ENCODE peak calls at places on chromosomes 12 and 14, in five cellular contexts. Q is heart right ventricle, D is astrocyte, M is spleen, J is adrenal gland. X is an unnamed sample.
A peak's percentile ranks its signal among the peaks of the same experiment; 100 is the strongest.

GRCh38 chr14:32938719-32939253 is at the start of gene NPAS3:
- DNase-seq in Q (peak; percentile 31), D (no peak), M (no peak), J (no peak), X (no peak)

GRCh38 chr14:89340200-89340667 is 76.8 kb downstream of the FOXN3 start:
- DNase-seq in Q (no peak), D (peak; percentile 39), M (no peak), J (no peak), X (peak; percentile 66)

GRCh38 chr12:66011731-66012130 is 118.8 kb downstream of the LLPH start:
- DNase-seq in Q (no peak), D (peak; percentile 40), M (no peak), J (no peak), X (no peak)

GRCh38 chr12:56670836-56671235 is 17.2 kb downstream of the PTGES3 start:
- DNase-seq in Q (no peak), D (no peak), M (no peak), J (no peak), X (no peak)

GRCh38 chr14:32509632-32510187 is 180.6 kb downstream of the AKAP6 start:
- DNase-seq in Q (no peak), D (peak; percentile 99), M (no peak), J (peak; percentile 40), X (peak; percentile 26)

GRCh38 chr12:42372154-42372791 is 46.3 kb downstream of the PPHLN1 start:
- DNase-seq in Q (no peak), D (peak; percentile 10), M (no peak), J (no peak), X (peak; percentile 41)

GRCh38 chr12:39429809-39430208 is 13.1 kb downstream of the KIF21A start:
- DNase-seq in Q (no peak), D (no peak), M (no peak), J (no peak), X (no peak)

GRCh38 chr12:109467978-109468676 is 9.0 kb downstream of the KCTD10 start:
- DNase-seq in Q (no peak), D (no peak), M (no peak), J (peak; percentile 31), X (no peak)

GRCh38 chr12:80412343-80412953 is 31.6 kb upstream of the PTPRQ start:
- DNase-seq in Q (no peak), D (peak; percentile 34), M (no peak), J (no peak), X (no peak)

GRCh38 chr12:65902504-65902903 is 78.2 kb downstream of the HMGA2 start:
- DNase-seq in Q (no peak), D (peak; percentile 66), M (no peak), J (no peak), X (no peak)

GRCh38 chr14:89387922-89388685 is 28.9 kb downstream of the FOXN3 start:
- DNase-seq in Q (no peak), D (no peak), M (no peak), J (no peak), X (no peak)

GRCh38 chr12:107778383-107779015 is 4.0 kb downstream of the ASCL4 start:
- DNase-seq in Q (no peak), D (no peak), M (no peak), J (no peak), X (peak; percentile 4)

GRCh38 chr12:95788637-95789036 is 1.9 kb downstream of the NTN4 start:
- DNase-seq in Q (no peak), D (peak; percentile 52), M (no peak), J (no peak), X (peak; percentile 71)

DNA sequence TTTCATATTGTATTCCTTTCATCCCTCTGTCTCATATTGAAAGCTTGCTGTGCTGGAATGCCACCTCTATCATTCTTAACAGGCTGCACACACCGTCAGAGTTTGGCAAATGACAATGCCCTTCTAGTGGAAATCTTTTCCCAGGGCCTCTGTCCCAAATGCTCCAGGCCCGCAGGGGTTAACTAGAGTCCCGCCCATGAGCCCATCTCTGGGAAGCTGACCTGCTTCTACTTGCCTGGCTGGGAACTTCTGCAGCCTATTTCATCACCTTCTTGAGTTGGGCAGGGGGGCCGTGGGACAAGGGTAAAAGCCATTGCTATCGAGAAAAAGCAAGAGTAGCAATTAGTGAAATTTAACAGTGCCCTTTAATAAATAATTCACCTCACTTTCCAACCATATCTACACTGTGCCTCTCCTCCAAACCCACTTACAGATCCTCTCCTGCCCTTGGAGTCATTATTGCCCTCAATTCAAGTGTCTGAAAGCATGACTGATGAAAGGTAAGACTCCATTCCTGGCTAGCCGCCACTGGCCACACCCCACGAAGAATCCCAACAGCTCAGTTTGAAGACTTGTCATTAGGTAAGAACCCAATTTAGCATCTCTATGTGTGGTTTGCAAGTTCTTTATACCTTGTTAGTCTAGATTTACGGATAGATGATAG is 126.8 kb upstream of the BTG1 start:
- DNase-seq in Q (no peak), D (no peak), M (no peak), J (no peak), X (peak; percentile 77)
- H3K27ac ChIP-seq in Q (no peak overlapping the region), D (no peak overlapping the region), M (no peak overlapping the region), J (no peak overlapping the region), X (no peak overlapping the region)

GRCh38 chr12:112538740-112539139 is 120.0 kb downstream of the PTPN11 start:
- DNase-seq in Q (no peak), D (no peak), M (no peak), J (no peak), X (no peak)

GRCh38 chr12:112536367-112536730 is 117.6 kb downstream of the PTPN11 start:
- DNase-seq in Q (no peak), D (no peak), M (no peak), J (no peak), X (no peak)

GRCh38 chr12:112537710-112538396 is 119.1 kb downstream of the PTPN11 start:
- DNase-seq in Q (no peak), D (peak; percentile 4), M (no peak), J (no peak), X (no peak)

GRCh38 chr12:112540021-112540420 is 121.3 kb downstream of the PTPN11 start:
- DNase-seq in Q (no peak), D (no peak), M (no peak), J (no peak), X (no peak)

DNA sequence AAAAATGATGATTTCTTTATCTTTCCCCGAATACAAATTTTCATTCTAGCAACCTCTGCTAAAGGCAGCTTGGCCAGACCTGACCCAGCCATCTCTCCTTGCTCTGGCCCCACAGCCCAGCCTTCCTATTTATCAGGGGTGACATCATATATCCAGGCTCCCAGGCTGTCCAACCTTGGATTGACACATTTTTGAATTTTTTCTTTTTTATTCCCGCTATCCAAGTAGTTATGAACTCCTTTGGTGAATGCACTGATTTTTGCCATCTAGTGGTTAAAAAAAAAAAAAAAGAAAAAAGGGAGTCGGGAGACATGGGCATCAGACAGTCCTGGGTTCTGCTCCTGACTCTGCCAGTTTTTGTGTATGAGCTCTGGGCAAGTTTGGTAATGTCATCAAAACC is 120.5 kb downstream of the PTPN11 start:
- DNase-seq in Q (no peak), D (no peak), M (no peak), J (no peak), X (no peak)
- H3K27me3 ChIP-seq in Q (peaks cover 4% of the 10 kb centered on the region), D (no peaks in the 10 kb centered on the region), M (no peaks in the 10 kb centered on the region), J (no peaks in the 10 kb centered on the region), X (no peaks in the 10 kb centered on the region)

DNA sequence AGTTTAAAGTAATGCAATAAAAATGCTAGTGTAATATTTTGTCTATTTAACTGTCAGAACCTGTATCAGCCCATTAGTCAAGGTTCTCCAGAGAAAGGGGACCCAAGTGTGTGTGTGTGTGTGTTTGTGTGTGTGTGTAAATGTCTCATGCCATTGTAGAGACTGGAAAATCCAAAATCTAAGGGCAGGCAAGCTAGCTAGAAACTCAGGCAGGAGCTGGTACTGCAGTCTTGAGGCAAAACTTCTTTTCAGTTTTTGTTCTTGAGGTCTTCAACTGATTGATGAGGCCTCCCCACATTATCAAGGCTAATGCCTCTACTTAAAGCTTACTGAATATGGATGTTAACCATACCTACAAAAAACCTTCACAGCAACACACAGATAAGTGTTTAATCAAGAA is 126.7 kb downstream of the PRKD1 start:
- DNase-seq in Q (no peak), D (no peak), M (no peak), J (no peak), X (no peak)
- TF ChIP-seq CTCF in Q (no peak), D (no peak), M (no peak), J (peak; percentile 17), X (no peak)

DNA sequence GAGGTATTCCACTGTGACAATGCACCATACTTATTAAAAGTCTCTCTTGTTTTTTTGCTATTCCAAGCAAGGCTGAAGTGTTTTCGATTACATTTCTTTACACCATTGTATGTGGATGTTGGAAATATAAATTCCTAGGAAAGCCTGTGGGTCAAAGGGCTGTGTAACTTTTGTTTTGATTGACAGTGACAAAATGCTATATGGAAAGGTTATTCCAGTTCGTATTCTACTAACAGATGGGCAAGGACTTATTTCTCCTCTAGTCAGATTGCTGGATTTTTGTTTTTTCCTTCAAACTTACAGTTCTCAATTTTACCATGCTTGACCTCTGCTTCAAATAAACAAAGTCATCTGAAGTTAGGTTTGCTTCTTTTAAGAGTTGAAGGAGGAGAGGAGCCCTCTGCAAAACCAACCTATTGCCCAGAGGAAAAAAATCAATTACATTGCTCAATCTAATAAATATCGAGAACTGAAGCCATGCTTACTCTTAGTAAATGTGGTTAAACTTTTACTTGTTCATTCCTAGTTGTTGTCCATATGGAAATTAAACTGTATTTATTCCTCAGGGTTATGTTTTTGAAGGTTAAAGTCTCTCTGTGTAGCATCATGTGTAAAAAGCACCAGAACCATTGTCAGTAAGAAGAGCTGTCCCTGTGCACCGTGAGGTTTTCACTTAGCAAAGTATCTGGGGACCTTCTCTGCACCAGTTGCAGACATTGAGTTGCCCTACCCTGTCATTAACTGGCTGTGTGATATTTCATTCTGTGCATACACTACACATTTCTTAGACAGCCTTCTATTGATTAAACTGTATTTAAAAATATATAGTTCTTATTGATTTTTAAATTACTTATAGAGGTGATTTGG is 26.9 kb downstream of the GLT1D1 start:
- DNase-seq in Q (no peak), D (no peak), M (no peak), J (no peak), X (no peak)
- H3K27ac ChIP-seq in Q (no peak overlapping the region), D (no peak overlapping the region), M (no peak overlapping the region), J (no peak overlapping the region), X (no peak overlapping the region)

GRCh38 chr14:51595831-51596472 is 55.8 kb upstream of the FRMD6 start:
- DNase-seq in Q (no peak), D (peak; percentile 33), M (no peak), J (no peak), X (no peak)
- H3K27me3 ChIP-seq in Q (no peaks in the 10 kb centered on the region), D (no peaks in the 10 kb centered on the region), M (no peaks in the 10 kb centered on the region), J (no peaks in the 10 kb centered on the region), X (no peaks in the 10 kb centered on the region)

GRCh38 chr14:90388437-90388836 is 8.4 kb upstream of the CALM1 start:
- DNase-seq in Q (no peak), D (peak; percentile 81), M (no peak), J (peak; percentile 69), X (peak; percentile 81)
- TF ChIP-seq CTCF in Q (no peak), D (no peak), M (no peak), J (no peak), X (peak; percentile 13)

DNA sequence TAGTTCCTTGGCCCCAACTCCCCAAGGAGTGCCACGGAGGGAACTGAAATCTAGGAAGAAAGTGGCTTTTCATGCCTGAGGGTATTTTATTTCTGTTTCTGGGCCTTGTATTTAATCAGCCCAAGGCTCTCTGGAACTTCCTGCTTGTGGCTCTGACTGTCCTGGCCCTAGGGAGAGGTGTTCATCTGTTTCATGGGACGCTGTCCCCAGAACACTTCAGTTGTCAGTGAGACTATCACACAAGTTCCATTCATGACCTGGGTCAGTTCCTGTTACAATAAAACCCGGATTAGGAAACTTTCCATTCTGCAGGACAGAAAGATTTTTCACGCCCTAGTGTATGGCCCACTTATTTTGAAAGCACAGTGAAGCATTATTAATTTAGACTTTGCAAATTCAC is 18.5 kb upstream of the TC2N start:
- DNase-seq in Q (no peak), D (no peak), M (no peak), J (no peak), X (no peak)
- H3K27ac ChIP-seq in Q (peak overlapping the region; percentile 50), D (no peak overlapping the region), M (peak overlapping the region; percentile 59), J (no peak overlapping the region), X (no peak overlapping the region)

X was measured in foreskin keratinocyte.